ENCODE peak calls at places on chromosomes 12 and 14, in five cellular contexts. H is adipocyte, X is fibroblast of mammary gland, S is neural progenitor cell, O is cardiac fibroblast. R is an unnamed sample.

GRCh38 chr14:89621009-89621421 is 204.0 kb upstream of the FOXN3 start:
- DNase-seq in X (no peak), H (no peak), O (no peak), S (no peak), R (no peak)

GRCh38 chr12:12648284-12648683 is 36.6 kb downstream of the CREBL2 start:
- DNase-seq in X (no peak), O (no peak), S (no peak), H (no peak), R (no peak)

GRCh38 chr12:119061208-119061796 is 80.0 kb downstream of the SRRM4 start:
- DNase-seq in X (peak), O (peak), H (peak), S (peak), R (no peak)

GRCh38 chr12:113899042-113899843 is 66.9 kb downstream of the RBM19 start:
- DNase-seq in H (no peak), S (no peak), O (no peak), X (no peak), R (no peak)

GRCh38 chr14:86481105-86481504 is 951.2 kb downstream of the FLRT2 start:
- DNase-seq in S (no peak), O (no peak), X (no peak), H (peak), R (no peak)

GRCh38 chr14:50932592-50933500 is 11.4 kb downstream of the PYGL start:
- DNase-seq in O (no peak), X (no peak), S (peak), H (no peak), R (no peak)

GRCh38 chr12:114405199-114405448 is 820 bp downstream of the TBX5 start:
- DNase-seq in H (no peak), S (no peak), X (no peak), O (peak), R (no peak)

GRCh38 chr12:63298386-63298930 is 147.5 kb upstream of the AVPR1A start:
- DNase-seq in H (peak), S (no peak), O (peak), X (no peak), R (no peak)

GRCh38 chr12:62934799-62935674 is at the start of gene PPM1H:
- DNase-seq in H (peak), X (peak), O (peak), S (peak), R (peak)

GRCh38 chr14:53964249-53964648 is 7.6 kb upstream of the BMP4 start:
- DNase-seq in S (no peak), X (no peak), H (no peak), O (no peak), R (no peak)

GRCh38 chr14:38868415-38869290 is 234.4 kb downstream of the SEC23A start:
- DNase-seq in S (no peak), X (no peak), O (no peak), H (no peak), R (no peak)

GRCh38 chr12:121034906-121035305 is 4.1 kb downstream of the OASL start:
- DNase-seq in S (no peak), H (no peak), X (no peak), O (no peak), R (no peak)
- H3K4me3 ChIP-seq in S (no peak), H (no peak), X (no peak), O (no peak), R (no peak)

GRCh38 chr14:32933943-32934890 is 4.5 kb upstream of the NPAS3 start:
- DNase-seq in H (peak), X (peak), O (peak), S (peak), R (no peak)

GRCh38 chr14:32933623-32933942 is 5.1 kb upstream of the NPAS3 start:
- DNase-seq in S (peak), X (peak), H (peak), O (peak), R (no peak)

GRCh38 chr14:32932921-32933622 is 5.6 kb upstream of the NPAS3 start:
- DNase-seq in H (no peak), O (no peak), S (peak), X (no peak), R (no peak)

GRCh38 chr14:32934891-32935633 is 3.6 kb upstream of the NPAS3 start:
- DNase-seq in O (peak), X (no peak), H (peak), S (peak), R (no peak)

GRCh38 chr14:32932302-32932920 is 6.3 kb upstream of the NPAS3 start:
- DNase-seq in H (no peak), O (no peak), S (peak), X (no peak), R (no peak)
- H3K4me3 ChIP-seq in H (peak), O (no peak), S (peak), X (no peak), R (peak)

DNA sequence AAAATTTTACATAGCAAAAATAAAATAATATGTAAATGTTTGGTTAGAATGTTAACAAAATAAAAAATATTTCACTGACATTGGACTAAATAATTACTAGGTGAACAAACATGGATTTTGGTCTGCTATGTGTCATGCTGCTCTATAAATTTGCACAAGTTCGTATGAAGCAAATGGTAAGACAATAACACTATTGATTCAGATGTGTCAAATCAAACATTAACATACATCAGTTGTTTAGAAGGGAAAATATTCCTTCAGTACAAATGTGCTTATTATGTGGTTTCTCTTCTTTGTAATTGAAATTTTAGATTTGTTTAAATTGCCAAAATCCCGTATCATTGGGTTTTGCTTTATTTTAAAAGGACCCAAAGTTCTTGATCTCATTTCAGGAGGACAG is 46.9 kb downstream of the PAWR start:
- DNase-seq in H (no peak), X (no peak), S (no peak), O (no peak), R (no peak)
- H3K4me3 ChIP-seq in H (no peak), X (no peak), S (no peak), O (no peak), R (no peak)

GRCh38 chr12:87930652-87931051 is 98.5 kb downstream of the C12orf50 start:
- DNase-seq in X (no peak), H (no peak), S (no peak), O (no peak), R (no peak)
- H3K4me3 ChIP-seq in X (no peak), H (no peak), S (no peak), O (no peak), R (no peak)

GRCh38 chr12:71157601-71158233 is at the start of gene TSPAN8:
- DNase-seq in S (no peak), H (peak), O (no peak), X (no peak), R (no peak)
- H3K4me3 ChIP-seq in S (no peak), H (peak), O (no peak), X (no peak), R (peak)

DNA sequence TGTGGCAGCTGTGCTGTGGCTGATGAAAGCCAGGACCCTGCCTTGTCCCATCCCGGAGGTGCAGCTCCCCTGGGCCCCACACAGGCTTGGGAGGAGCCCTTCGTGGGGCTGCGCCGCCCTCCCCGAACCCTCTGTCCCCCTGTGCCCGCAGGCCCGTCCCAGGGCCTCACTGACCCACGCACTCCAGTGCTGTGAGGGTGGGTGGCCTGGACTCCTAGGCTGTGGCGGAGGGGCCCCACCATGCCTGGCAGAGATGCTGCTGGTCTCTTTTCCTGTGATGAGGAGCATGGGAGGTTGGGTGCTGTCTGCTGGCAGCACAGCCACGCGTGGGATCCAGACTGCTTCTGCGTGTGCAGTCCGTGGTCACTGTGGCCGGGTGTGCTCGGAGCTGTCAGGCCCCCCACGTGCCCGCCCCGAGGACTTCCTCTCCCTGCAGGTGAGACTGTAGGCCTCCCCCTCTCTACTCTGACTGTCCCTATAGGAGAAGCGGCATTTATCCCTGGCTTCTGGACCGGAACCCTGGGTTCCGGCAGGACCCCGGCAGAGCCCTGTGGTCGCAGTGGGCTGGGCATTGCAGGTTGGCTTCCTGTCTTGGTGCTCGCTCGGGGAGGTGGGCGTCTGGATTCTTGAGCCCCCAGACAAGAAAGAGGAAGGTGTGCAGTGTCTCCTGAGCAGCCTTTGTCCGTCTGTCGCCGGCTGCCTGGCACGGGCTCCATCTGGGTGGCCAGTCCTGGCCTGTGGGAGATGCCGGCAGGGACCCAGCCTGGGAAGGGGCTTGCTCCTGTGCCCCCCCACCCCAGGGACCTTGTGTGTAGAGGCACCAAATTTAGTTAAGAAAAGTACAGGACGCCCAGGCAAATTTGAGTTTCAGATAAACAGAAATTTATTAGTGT is 2.3 kb downstream of the MTA1 start:
- DNase-seq in X (no peak), H (no peak), S (no peak), O (no peak), R (no peak)
- H3K4me3 ChIP-seq in X (peak), H (peak), S (peak), O (peak), R (peak)

GRCh38 chr12:123387508-123388217 is 3.7 kb downstream of the KMT5A start:
- DNase-seq in O (no peak), X (no peak), H (no peak), S (no peak), R (no peak)
- H3K4me3 ChIP-seq in O (peak), X (peak), H (peak), S (peak), R (peak)

DNA sequence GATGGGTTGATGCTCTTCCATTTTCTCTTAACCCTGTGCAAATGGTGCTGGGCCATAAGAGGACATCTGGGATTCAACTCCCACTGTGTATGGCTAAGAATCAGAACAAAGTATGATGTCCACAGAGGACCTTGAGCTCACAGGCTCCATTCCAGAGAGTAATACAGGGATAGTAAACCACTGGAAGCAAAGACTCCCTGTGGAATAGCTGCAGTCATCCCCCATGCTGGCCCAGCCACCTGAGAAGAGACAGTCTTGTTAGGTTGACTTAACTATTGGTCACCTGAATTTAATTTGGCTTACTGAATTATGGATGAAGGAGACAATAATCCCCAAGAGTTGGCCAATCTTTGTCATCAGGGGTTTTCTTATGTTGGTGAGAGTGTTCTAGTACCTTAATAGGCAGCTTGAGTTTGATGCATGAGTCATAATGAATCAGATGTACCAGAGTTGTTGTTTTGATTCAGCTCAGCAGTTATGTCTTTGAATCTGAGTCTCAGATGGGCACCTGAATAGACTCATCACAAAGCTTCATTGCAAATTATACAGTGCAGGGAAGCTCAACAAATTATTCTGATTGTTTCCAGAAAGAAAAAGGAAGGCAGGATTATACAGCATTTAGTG is 122.7 kb downstream of the SSPN start:
- DNase-seq in O (peak), H (peak), S (no peak), X (peak), R (no peak)
- H3K4me3 ChIP-seq in O (no peak), H (no peak), S (no peak), X (no peak), R (no peak)

R was measured in coronary artery.